ENCODE peak calls at places on chromosomes 5 and 9, in seven cellular contexts. E is HCT116; X is body of pancreas; J is GM23248; D is CD8-positive, alpha-beta memory T cell; M is effector memory CD4-positive, alpha-beta T cell; G is WERI-Rb-1. Y is an unnamed sample.

GRCh38 chr5:978693-979092 is 29.9 kb upstream of the NKD2 start:
- DNase-seq in E (no peak), X (no peak), J (no peak), D (no peak), M (no peak), G (no peak), Y (no peak)

GRCh38 chr5:81748556-81748955 is 2.3 kb downstream of the SSBP2 start:
- DNase-seq in E (no peak), X (no peak), J (no peak), D (no peak), M (no peak), G (no peak), Y (no peak)

GRCh38 chr5:109921735-109922395 is 232.1 kb downstream of the MAN2A1 start:
- DNase-seq in E (no peak), X (peak; percentile 16), J (no peak), D (peak; percentile 70), M (peak; percentile 37), G (peak; percentile 84), Y (peak; percentile 82)

GRCh38 chr5:14728109-14728938 is 63.8 kb downstream of the OTULIN start:
- DNase-seq in E (no peak), X (no peak), J (no peak), D (no peak), M (no peak), G (no peak), Y (no peak)

GRCh38 chr5:27682600-27682999 is 644.2 kb upstream of the CDH9 start:
- DNase-seq in E (no peak), X (no peak), J (no peak), D (no peak), M (no peak), G (peak; percentile 48), Y (no peak)

GRCh38 chr9:14345586-14346237 is 31.8 kb upstream of the NFIB start:
- DNase-seq in E (no peak), X (no peak), J (no peak), D (no peak), M (no peak), G (no peak), Y (no peak)

GRCh38 chr9:112620353-112620752 is 97.6 kb downstream of the INIP start:
- DNase-seq in E (no peak), X (no peak), J (no peak), D (no peak), M (no peak), G (no peak), Y (no peak)

GRCh38 chr5:69493235-69493925 is 790 bp downstream of the OCLN start:
- DNase-seq in E (no peak), X (peak; percentile 67), J (peak; percentile 63), D (no peak), M (no peak), G (peak; percentile 55), Y (no peak)

GRCh38 chr5:68431181-68431580 is 215.6 kb downstream of the PIK3R1 start:
- DNase-seq in E (no peak), X (no peak), J (no peak), D (no peak), M (no peak), G (no peak), Y (no peak)

GRCh38 chr9:132901859-132902831 is 23.4 kb downstream of the SPACA9 start:
- DNase-seq in E (peak; percentile 59), X (peak; percentile 69), J (peak; percentile 93), D (peak; percentile 76), M (peak; percentile 58), G (peak; percentile 69), Y (peak; percentile 61)

GRCh38 chr5:22651355-22651754 is 201.8 kb downstream of the CDH12 start:
- DNase-seq in E (no peak), X (no peak), J (no peak), D (no peak), M (no peak), G (peak; percentile 65), Y (no peak)

GRCh38 chr5:142797420-142797819 is 27.2 kb downstream of the ARHGAP26 start:
- DNase-seq in E (no peak), X (no peak), J (no peak), D (peak; percentile 19), M (no peak), G (no peak), Y (no peak)

GRCh38 chr5:142800776-142801494 is 30.8 kb downstream of the ARHGAP26 start:
- DNase-seq in E (no peak), X (no peak), J (no peak), D (peak; percentile 71), M (no peak), G (no peak), Y (no peak)

GRCh38 chr5:142795246-142795645 is 25.1 kb downstream of the ARHGAP26 start:
- DNase-seq in E (no peak), X (no peak), J (no peak), D (no peak), M (no peak), G (no peak), Y (no peak)

GRCh38 chr5:142796492-142797109 is 26.4 kb downstream of the ARHGAP26 start:
- DNase-seq in E (no peak), X (no peak), J (no peak), D (no peak), M (no peak), G (no peak), Y (no peak)

DNA sequence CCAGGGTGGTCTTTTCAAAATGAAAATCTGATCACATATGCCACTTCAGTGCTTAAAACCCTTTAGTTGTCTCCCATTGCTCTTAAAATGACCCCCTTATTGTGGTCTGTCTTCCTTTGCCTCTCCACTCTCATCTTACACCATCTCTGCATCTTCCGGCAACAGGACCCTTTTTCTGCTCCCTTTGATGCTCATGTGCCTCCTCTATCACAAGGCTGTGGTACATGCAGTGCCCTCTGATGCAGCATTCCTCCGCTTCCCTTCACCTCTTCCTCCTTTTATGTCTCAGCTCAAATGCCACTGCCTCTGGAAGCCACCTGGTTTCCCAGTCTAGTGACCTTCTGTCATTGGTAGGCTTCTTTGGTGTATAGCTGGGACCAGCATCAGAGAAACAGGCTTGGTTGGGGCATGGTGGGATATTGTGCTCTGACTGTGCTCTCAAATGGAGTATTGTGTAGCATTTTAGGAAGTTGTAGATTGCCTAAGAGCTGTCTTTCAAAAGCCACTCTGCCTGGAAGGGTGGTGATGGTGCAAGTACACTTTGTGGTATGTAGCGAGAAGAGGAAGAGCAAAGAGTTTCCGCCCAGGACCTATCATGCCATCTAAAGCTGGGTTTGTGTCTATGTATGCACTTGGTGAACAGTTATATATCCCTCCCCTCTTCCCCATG is 28.1 kb downstream of the ARHGAP26 start:
- DNase-seq in E (no peak), X (no peak), J (no peak), D (peak; percentile 64), M (no peak), G (no peak), Y (no peak)
- H3K27ac ChIP-seq in E (no peak overlapping the region), X (no peak overlapping the region), J (no peak overlapping the region), D (no peak overlapping the region), M (peak overlapping the region; percentile 38), G (no peak overlapping the region), Y (no peak overlapping the region)

DNA sequence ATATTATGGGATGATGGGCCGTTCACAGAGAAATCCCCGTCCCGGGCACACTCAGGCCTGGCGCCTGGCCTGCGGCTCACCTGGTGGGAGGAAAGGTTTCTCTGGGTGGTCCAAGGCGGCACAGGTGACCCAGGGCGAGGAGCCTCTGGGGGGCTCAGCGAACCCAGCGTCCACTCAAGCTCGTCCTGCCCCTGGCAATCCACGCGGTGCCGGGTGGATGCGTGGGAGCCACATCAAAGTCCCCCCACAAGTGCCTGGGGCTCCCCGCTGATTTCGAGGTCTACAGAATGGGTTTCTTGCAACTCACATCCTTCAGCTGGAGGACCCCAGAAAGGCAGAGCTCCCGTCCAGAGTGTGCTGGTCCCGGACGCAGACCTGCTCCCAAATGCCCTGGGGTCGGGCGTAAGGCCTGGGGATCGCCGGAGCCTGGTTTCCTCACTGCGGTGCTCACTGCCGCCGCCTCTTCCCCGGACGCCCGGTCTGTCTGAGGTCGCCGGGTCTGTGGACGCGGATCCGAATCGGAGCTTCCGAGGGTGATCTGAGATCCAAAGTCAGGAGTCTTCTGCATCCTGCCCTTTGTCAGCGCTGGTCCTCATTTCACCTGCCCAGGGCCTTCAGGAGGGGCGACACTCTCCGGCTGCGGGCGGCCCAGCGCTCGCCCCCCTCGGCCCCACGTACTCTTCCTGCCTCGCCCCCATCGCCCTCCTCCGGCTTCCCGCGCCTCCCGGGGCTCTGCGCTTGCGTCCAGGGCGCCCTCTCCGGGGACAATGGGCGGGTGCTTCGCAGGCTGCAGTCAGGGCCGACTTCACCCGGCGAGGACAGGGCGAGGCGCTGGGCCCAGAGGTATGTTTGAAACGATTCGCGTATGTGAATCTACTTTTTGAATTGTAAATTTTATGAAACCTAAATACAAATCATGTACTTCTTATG is 20.0 kb upstream of the RUFY1 start:
- DNase-seq in E (no peak), X (peak; percentile 58), J (peak; percentile 47), D (peak; percentile 49), M (peak; percentile 24), G (no peak), Y (peak; percentile 53)
- H3K4me3 ChIP-seq in E (no peak overlapping the region), X (no peak overlapping the region), J (peak overlapping the region; percentile 62), D (peak overlapping the region; percentile 59), M (peak overlapping the region; percentile 56), G (no peak overlapping the region), Y (no peak overlapping the region)

GRCh38 chr5:78665519-78665918 is 16.9 kb upstream of the LHFPL2 start:
- DNase-seq in E (no peak), X (no peak), J (no peak), D (no peak), M (no peak), G (no peak), Y (no peak)
- H3K27ac ChIP-seq in E (no peak overlapping the region), X (no peak overlapping the region), J (no peak overlapping the region), D (no peak overlapping the region), M (no peak overlapping the region), G (no peak overlapping the region), Y (no peak overlapping the region)

GRCh38 chr5:40829748-40830305 is 5.2 kb downstream of the RPL37 start:
- DNase-seq in E (no peak), X (no peak), J (no peak), D (no peak), M (no peak), G (no peak), Y (no peak)

GRCh38 chr5:40831346-40832210 is 3.4 kb downstream of the RPL37 start:
- DNase-seq in E (no peak), X (no peak), J (no peak), D (no peak), M (no peak), G (no peak), Y (no peak)

GRCh38 chr5:40834391-40834848 is 602 bp downstream of the RPL37 start:
- DNase-seq in E (no peak), X (peak; percentile 31), J (peak; percentile 69), D (peak; percentile 79), M (peak; percentile 51), G (no peak), Y (peak; percentile 80)

GRCh38 chr5:40833712-40834229 is 1.3 kb downstream of the RPL37 start:
- DNase-seq in E (no peak), X (no peak), J (no peak), D (no peak), M (no peak), G (no peak), Y (no peak)

GRCh38 chr5:40832345-40832744 is 2.7 kb downstream of the RPL37 start:
- DNase-seq in E (no peak), X (no peak), J (no peak), D (no peak), M (no peak), G (no peak), Y (no peak)
- H3K4me3 ChIP-seq in E (no peak overlapping the region), X (no peak overlapping the region), J (peak overlapping the region; percentile 95), D (no peak overlapping the region), M (no peak overlapping the region), G (no peak overlapping the region), Y (peak overlapping the region; percentile 90)

GRCh38 chr9:33473216-33473615 is 508 bp downstream of the NOL6 start:
- DNase-seq in E (no peak), X (no peak), J (peak; percentile 37), D (no peak), M (no peak), G (no peak), Y (no peak)
- H3K27ac ChIP-seq in E (peak overlapping the region; percentile 27), X (no peak overlapping the region), J (peak overlapping the region; percentile 25), D (peak overlapping the region; percentile 45), M (peak overlapping the region; percentile 63), G (peak overlapping the region; percentile 3), Y (peak overlapping the region; percentile 86)